ENCODE peak calls at places on chromosomes 6 and 20, in nine cellular contexts. Z is right cardiac atrium; E is prostate gland; G is AG04450; O is aorta; M is CD8-positive, alpha-beta T cell; H is lung; B is A549; D is GM23248. R is an unnamed sample.

GRCh38 chr20:24708411-24709295 is 239.2 kb downstream of the SYNDIG1 start:
- DNase-seq in Z (no peak), E (no peak), G (no peak), O (no peak), M (no peak), H (peak; percentile 16), B (no peak), D (no peak), R (no peak)

GRCh38 chr20:56414842-56415765 is 3.0 kb downstream of the CASS4 start:
- DNase-seq in Z (no peak), E (no peak), G (peak; percentile 74), O (no peak), M (peak; percentile 68), H (no peak), B (no peak), D (peak; percentile 87), R (no peak)

GRCh38 chr6:30219244-30219643 is 6.0 kb upstream of the TRIM26 start:
- DNase-seq in Z (no peak), E (peak; percentile 43), G (no peak), O (no peak), M (peak; percentile 49), H (peak; percentile 44), B (peak; percentile 58), D (peak; percentile 73), R (peak; percentile 58)

GRCh38 chr6:64926051-64926450 is 781.0 kb downstream of the EYS start:
- DNase-seq in Z (no peak), E (no peak), G (no peak), O (no peak), M (no peak), H (no peak), B (no peak), D (no peak), R (peak; percentile 21)

GRCh38 chr6:38943964-38944363 is 104.6 kb upstream of the GLP1R start:
- DNase-seq in Z (no peak), E (no peak), G (no peak), O (no peak), M (no peak), H (no peak), B (peak; percentile 1), D (no peak), R (no peak)

GRCh38 chr6:45668705-45669104 is 291.0 kb upstream of the SUPT3H start:
- DNase-seq in Z (no peak), E (no peak), G (no peak), O (no peak), M (no peak), H (no peak), B (no peak), D (no peak), R (no peak)

GRCh38 chr6:158536084-158536890 is 23.6 kb upstream of the TMEM181 start:
- DNase-seq in Z (peak; percentile 92), E (peak; percentile 16), G (no peak), O (peak; percentile 79), M (peak; percentile 60), H (peak; percentile 60), B (peak; percentile 59), D (peak; percentile 65), R (peak; percentile 69)

GRCh38 chr6:155974967-155975366 is 519.3 kb upstream of the NOX3 start:
- DNase-seq in Z (no peak), E (no peak), G (no peak), O (no peak), M (no peak), H (no peak), B (no peak), D (no peak), R (no peak)

GRCh38 chr6:166341915-166342292 is 441 bp downstream of the SFT2D1 start:
- DNase-seq in Z (no peak), E (no peak), G (no peak), O (no peak), M (no peak), H (no peak), B (no peak), D (peak; percentile 50), R (no peak)

GRCh38 chr6:106622412-106622811 is 6.9 kb downstream of the RTN4IP1 start:
- DNase-seq in Z (no peak), E (no peak), G (no peak), O (no peak), M (no peak), H (no peak), B (no peak), D (no peak), R (no peak)

GRCh38 chr6:41182069-41183034 is 18.6 kb downstream of the TREML2 start:
- DNase-seq in Z (no peak), E (peak; percentile 39), G (peak; percentile 4), O (peak; percentile 61), M (peak; percentile 55), H (peak; percentile 65), B (peak; percentile 66), D (peak; percentile 59), R (peak; percentile 31)

GRCh38 chr6:111175135-111175534 is 87.8 kb downstream of the SLC16A10 start:
- DNase-seq in Z (no peak), E (no peak), G (no peak), O (no peak), M (no peak), H (no peak), B (no peak), D (no peak), R (no peak)

GRCh38 chr6:139732451-139732850 is 358.0 kb upstream of the CITED2 start:
- DNase-seq in Z (no peak), E (peak; percentile 75), G (no peak), O (no peak), M (no peak), H (no peak), B (no peak), D (peak; percentile 82), R (no peak)

GRCh38 chr20:32528291-32528891 is 56.7 kb downstream of the NOL4L start:
- DNase-seq in Z (peak; percentile 88), E (no peak), G (no peak), O (no peak), M (peak; percentile 38), H (no peak), B (no peak), D (no peak), R (peak; percentile 61)

GRCh38 chr20:10659651-10660601 is 13.9 kb downstream of the JAG1 start:
- DNase-seq in Z (no peak), E (no peak), G (no peak), O (no peak), M (no peak), H (peak; percentile 82), B (no peak), D (no peak), R (no peak)

GRCh38 chr6:37324131-37325033 is 29.4 kb upstream of the RNF8 start:
- DNase-seq in Z (no peak), E (no peak), G (no peak), O (no peak), M (no peak), H (no peak), B (no peak), D (peak; percentile 86), R (no peak)

GRCh38 chr6:13710552-13711383 is 867 bp downstream of the RANBP9 start:
- DNase-seq in Z (peak; percentile 69), E (peak; percentile 19), G (no peak), O (peak; percentile 66), M (peak; percentile 28), H (peak; percentile 51), B (no peak), D (peak; percentile 62), R (peak; percentile 52)

GRCh38 chr20:1802385-1803215 is 92.6 kb upstream of the SIRPA start:
- DNase-seq in Z (peak; percentile 88), E (peak; percentile 57), G (no peak), O (peak; percentile 87), M (peak; percentile 33), H (peak; percentile 57), B (peak; percentile 70), D (peak; percentile 88), R (peak; percentile 45)

GRCh38 chr20:36462440-36463211 is 78.7 kb upstream of the MYL9 start:
- DNase-seq in Z (peak; percentile 90), E (peak; percentile 22), G (no peak), O (peak; percentile 88), M (peak; percentile 29), H (no peak), B (no peak), D (peak; percentile 76), R (peak; percentile 30)

GRCh38 chr6:50087231-50087954 is 37.7 kb upstream of the DEFB112 start:
- DNase-seq in Z (no peak), E (no peak), G (peak; percentile 59), O (no peak), M (no peak), H (no peak), B (no peak), D (peak; percentile 75), R (no peak)

DNA sequence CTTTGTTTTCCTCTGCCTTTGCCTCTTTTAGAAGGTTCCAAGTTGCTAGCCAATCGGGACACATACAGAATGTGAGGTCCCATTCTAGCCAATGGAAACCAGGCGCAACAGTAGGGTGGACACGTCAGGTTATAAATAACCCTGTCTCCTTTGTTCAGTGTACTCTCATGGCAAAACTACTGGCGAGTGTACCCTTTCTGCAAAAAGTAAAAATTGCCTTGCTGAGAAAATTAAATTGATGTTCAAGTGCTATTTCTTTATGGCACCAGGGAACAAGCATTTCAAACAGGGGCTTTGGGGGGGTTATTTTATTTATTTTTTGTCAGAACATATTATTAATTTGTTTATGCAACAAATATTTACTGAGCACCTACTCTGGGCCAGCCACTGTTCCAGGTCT is 123.6 kb upstream of the SRSF6 start:
- DNase-seq in Z (no peak), E (no peak), G (no peak), O (no peak), M (no peak), H (no peak), B (no peak), D (no peak), R (no peak)
- H3K9me3 ChIP-seq in Z (peaks cover 3% of the 10 kb centered on the region), E (no peaks in the 10 kb centered on the region), G (peaks cover 16% of the 10 kb centered on the region), O (peaks cover 10% of the 10 kb centered on the region), M (no peaks in the 10 kb centered on the region), H (peaks cover 8% of the 10 kb centered on the region), B (peaks cover 4% of the 10 kb centered on the region), D (no peaks in the 10 kb centered on the region), R (no peaks in the 10 kb centered on the region)

DNA sequence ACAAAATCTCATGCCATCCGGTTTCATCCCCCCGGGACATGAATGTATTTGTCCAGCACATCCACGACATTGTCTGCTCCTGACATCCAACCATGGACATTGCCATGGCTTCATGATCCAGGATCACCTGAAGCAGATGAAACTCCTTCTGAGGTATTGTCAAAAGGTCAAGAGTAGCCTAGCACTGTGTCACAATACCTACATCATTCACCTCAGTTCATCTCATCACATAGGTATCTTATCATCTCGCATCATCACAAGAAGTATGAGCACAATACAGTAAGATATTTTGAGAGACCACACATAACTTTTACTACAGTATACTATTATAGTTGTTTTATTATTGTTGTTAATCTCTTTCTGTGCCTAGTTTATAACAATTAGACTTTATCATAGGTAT is 33.5 kb downstream of the ZNF184 start:
- DNase-seq in Z (no peak), E (no peak), G (no peak), O (no peak), M (no peak), H (no peak), B (no peak), D (no peak), R (no peak)
- H3K9me3 ChIP-seq in Z (no peaks in the 10 kb centered on the region), E (no peaks in the 10 kb centered on the region), G (peaks cover 2% of the 10 kb centered on the region), O (peaks cover 3% of the 10 kb centered on the region), M (no peaks in the 10 kb centered on the region), H (no peaks in the 10 kb centered on the region), B (peaks cover 11% of the 10 kb centered on the region), D (no peaks in the 10 kb centered on the region), R (no peaks in the 10 kb centered on the region)

GRCh38 chr20:38275815-38276550 is 15.4 kb upstream of the KIAA1755 start:
- DNase-seq in Z (no peak), E (no peak), G (peak; percentile 57), O (no peak), M (no peak), H (no peak), B (peak; percentile 25), D (peak; percentile 83), R (no peak)
- H3K9me3 ChIP-seq in Z (no peaks in the 10 kb centered on the region), E (no peaks in the 10 kb centered on the region), G (no peaks in the 10 kb centered on the region), O (no peaks in the 10 kb centered on the region), M (no peaks in the 10 kb centered on the region), H (no peaks in the 10 kb centered on the region), B (peaks cover 3% of the 10 kb centered on the region), D (no peaks in the 10 kb centered on the region), R (no peaks in the 10 kb centered on the region)

GRCh38 chr6:352896-353470 is 38.6 kb upstream of the IRF4 start:
- DNase-seq in Z (no peak), E (no peak), G (no peak), O (no peak), M (no peak), H (no peak), B (no peak), D (no peak), R (no peak)
- H3K9me3 ChIP-seq in Z (no peaks in the 10 kb centered on the region), E (no peaks in the 10 kb centered on the region), G (peaks cover 68% of the 10 kb centered on the region), O (no peaks in the 10 kb centered on the region), M (no peaks in the 10 kb centered on the region), H (no peaks in the 10 kb centered on the region), B (no peaks in the 10 kb centered on the region), D (no peaks in the 10 kb centered on the region), R (no peaks in the 10 kb centered on the region)